ENCODE peak calls at places on chromosomes 16 and 17, in five cellular contexts. One of them, this sample, is unnamed.
A peak's percentile ranks its signal among the peaks of the same experiment; 100 is the strongest.

GRCh38 chr16:370980-371728 is 816 bp upstream of the MRPL28 start:
- DNase-seq in esophagus squamous epithelium: no peak
- DNase-seq in ovary: no peak
- DNase-seq in prostate gland: no peak
- DNase-seq in tibial nerve: no peak
- DNase-seq in this sample: no peak

GRCh38 chr16:84614914-84615813 is 2.7 kb downstream of the COTL1 start:
- DNase-seq in esophagus squamous epithelium: no peak
- DNase-seq in tibial nerve: no peak
- DNase-seq in ovary: no peak
- DNase-seq in prostate gland: no peak
- DNase-seq in this sample: no peak

GRCh38 chr17:29977836-29978235 is 36.4 kb downstream of the EFCAB5 start:
- DNase-seq in esophagus squamous epithelium: no peak
- DNase-seq in prostate gland: no peak
- DNase-seq in tibial nerve: no peak
- DNase-seq in ovary: no peak
- DNase-seq in this sample: no peak

GRCh38 chr17:17205368-17206148 is 575 bp downstream of the PLD6 start:
- DNase-seq in prostate gland: peak; percentile 62
- DNase-seq in esophagus squamous epithelium: no peak
- DNase-seq in ovary: peak; percentile 79
- DNase-seq in tibial nerve: peak; percentile 42
- DNase-seq in this sample: peak; percentile 60

GRCh38 chr17:36850794-36851193 is 86.5 kb upstream of the LHX1 start:
- DNase-seq in esophagus squamous epithelium: no peak
- DNase-seq in tibial nerve: no peak
- DNase-seq in prostate gland: no peak
- DNase-seq in ovary: no peak
- DNase-seq in this sample: no peak

GRCh38 chr16:13143551-13143950 is 242.2 kb downstream of the SHISA9 start:
- DNase-seq in tibial nerve: no peak
- DNase-seq in prostate gland: no peak
- DNase-seq in ovary: no peak
- DNase-seq in esophagus squamous epithelium: no peak
- DNase-seq in this sample: no peak

GRCh38 chr17:44781553-44782348 is 23.0 kb downstream of the ADAM11 start:
- DNase-seq in esophagus squamous epithelium: no peak
- DNase-seq in tibial nerve: no peak
- DNase-seq in ovary: peak; percentile 55
- DNase-seq in prostate gland: no peak
- DNase-seq in this sample: no peak

GRCh38 chr16:78311831-78312230 is 212.4 kb downstream of the WWOX start:
- DNase-seq in prostate gland: no peak
- DNase-seq in tibial nerve: no peak
- DNase-seq in ovary: no peak
- DNase-seq in esophagus squamous epithelium: no peak
- DNase-seq in this sample: no peak

GRCh38 chr16:68061396-68061795 is 23.8 kb upstream of the NFATC3 start:
- DNase-seq in esophagus squamous epithelium: no peak
- DNase-seq in ovary: peak; percentile 25
- DNase-seq in tibial nerve: no peak
- DNase-seq in prostate gland: no peak
- DNase-seq in this sample: peak; percentile 26

GRCh38 chr16:1300664-1301476 is 8.6 kb upstream of the UBE2I start:
- DNase-seq in prostate gland: peak; percentile 48
- DNase-seq in tibial nerve: no peak
- DNase-seq in ovary: peak; percentile 68
- DNase-seq in esophagus squamous epithelium: no peak
- DNase-seq in this sample: peak; percentile 90

GRCh38 chr17:44097110-44097810 is 26.2 kb downstream of the HDAC5 start:
- DNase-seq in prostate gland: no peak
- DNase-seq in ovary: no peak
- DNase-seq in esophagus squamous epithelium: no peak
- DNase-seq in tibial nerve: no peak
- DNase-seq in this sample: no peak

GRCh38 chr17:9928601-9929341 is 23.7 kb upstream of the RCVRN start:
- DNase-seq in tibial nerve: no peak
- DNase-seq in ovary: peak; percentile 48
- DNase-seq in esophagus squamous epithelium: no peak
- DNase-seq in prostate gland: no peak
- DNase-seq in this sample: no peak

GRCh38 chr17:11264183-11264871 is 23.3 kb downstream of the SHISA6 start:
- DNase-seq in tibial nerve: no peak
- DNase-seq in prostate gland: no peak
- DNase-seq in ovary: no peak
- DNase-seq in esophagus squamous epithelium: no peak
- DNase-seq in this sample: no peak

DNA sequence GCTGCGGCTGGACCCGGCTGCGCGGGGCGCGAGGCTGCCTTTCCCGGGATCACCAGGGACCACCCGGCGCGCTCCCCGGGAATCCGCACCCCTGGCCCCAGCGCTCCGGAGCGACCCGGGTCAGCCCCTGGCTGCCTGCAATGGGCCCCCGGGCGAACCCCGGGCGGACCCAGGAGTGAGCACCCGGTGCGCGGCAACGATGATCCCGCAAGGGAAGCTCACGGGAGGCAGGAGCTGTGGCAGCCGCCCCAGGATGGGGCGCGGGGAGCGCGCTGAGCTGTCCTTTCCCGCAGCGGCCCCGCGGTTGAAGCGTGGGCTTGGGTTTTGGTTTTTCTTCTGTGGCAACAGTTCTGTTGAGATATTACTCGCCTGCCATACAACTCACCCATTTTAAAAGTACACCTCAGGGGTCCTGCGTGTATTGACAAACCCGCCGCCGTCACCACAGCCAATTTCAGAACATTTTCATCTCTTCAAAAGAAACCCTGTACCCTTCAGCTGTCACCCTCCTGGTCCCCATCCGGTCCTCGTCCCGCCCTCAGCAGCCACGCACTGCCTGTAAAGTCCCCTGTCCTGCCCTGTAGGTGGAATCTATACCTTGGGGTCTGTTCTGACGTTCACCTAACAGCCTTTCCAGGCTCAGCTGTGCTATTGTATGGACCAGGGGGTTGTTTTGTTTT is 12.8 kb downstream of the CHMP6 start:
- DNase-seq in prostate gland: no peak
- DNase-seq in tibial nerve: no peak
- DNase-seq in esophagus squamous epithelium: no peak
- DNase-seq in ovary: no peak
- DNase-seq in this sample: no peak
- H3K36me3 ChIP-seq in prostate gland: no peaks in the 10 kb centered on the region
- H3K36me3 ChIP-seq in tibial nerve: no peaks in the 10 kb centered on the region
- H3K36me3 ChIP-seq in esophagus squamous epithelium: no peaks in the 10 kb centered on the region
- H3K36me3 ChIP-seq in ovary: no peaks in the 10 kb centered on the region
- H3K36me3 ChIP-seq in this sample: no peaks in the 10 kb centered on the region

DNA sequence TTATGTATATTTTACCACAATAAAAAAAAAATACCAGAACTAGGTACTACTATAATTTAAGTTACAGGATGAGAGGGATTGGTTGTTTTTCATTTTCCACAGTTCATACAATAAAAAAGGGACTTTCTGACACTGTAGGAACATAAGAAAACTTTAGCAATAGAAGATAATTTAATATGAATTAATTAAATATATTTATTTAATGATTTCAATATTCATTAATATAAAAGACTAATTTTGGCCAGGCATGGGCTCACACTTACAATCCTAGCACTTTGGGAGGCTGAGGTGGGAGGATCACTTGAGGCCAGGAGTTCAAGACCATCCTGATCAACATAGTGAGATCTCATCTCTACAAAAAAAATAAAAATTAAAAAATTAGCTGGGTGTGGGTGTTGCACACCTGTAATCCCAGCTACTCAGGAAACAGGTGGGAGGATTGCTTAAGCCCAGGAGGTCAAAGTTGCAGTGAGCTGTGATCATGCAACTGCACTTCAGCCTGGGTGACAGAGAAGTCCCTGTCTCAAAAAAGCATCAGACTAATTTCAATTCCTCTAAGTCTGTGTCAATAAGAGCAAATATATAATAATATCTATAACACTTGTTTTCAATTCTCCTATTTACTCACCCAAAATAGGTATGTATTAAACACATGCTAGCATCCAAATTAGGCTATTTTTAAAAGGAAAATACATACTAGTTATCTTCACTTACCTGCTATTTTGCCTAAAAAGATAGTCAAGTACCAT is 79.6 kb downstream of the BRIP1 start:
- DNase-seq in tibial nerve: no peak
- DNase-seq in ovary: no peak
- DNase-seq in prostate gland: no peak
- DNase-seq in esophagus squamous epithelium: no peak
- DNase-seq in this sample: no peak
- H3K27ac ChIP-seq in tibial nerve: no peak overlapping the region
- H3K27ac ChIP-seq in ovary: no peak overlapping the region
- H3K27ac ChIP-seq in prostate gland: no peak overlapping the region
- H3K27ac ChIP-seq in esophagus squamous epithelium: no peak overlapping the region
- H3K27ac ChIP-seq in this sample: no peak overlapping the region

GRCh38 chr17:6639014-6639650 is 1.4 kb downstream of the KIAA0753 start:
- DNase-seq in tibial nerve: no peak
- DNase-seq in esophagus squamous epithelium: no peak
- DNase-seq in ovary: no peak
- DNase-seq in prostate gland: no peak
- DNase-seq in this sample: no peak

GRCh38 chr17:6642592-6642991 is 1.7 kb downstream of the TXNDC17 start:
- DNase-seq in ovary: no peak
- DNase-seq in esophagus squamous epithelium: no peak
- DNase-seq in tibial nerve: no peak
- DNase-seq in prostate gland: no peak
- DNase-seq in this sample: no peak

GRCh38 chr17:6639651-6640535 is 618 bp downstream of the KIAA0753 start:
- DNase-seq in ovary: peak; percentile 62
- DNase-seq in prostate gland: no peak
- DNase-seq in esophagus squamous epithelium: no peak
- DNase-seq in tibial nerve: no peak
- DNase-seq in this sample: peak; percentile 69

GRCh38 chr17:6641374-6641818 is 536 bp downstream of the TXNDC17 start:
- DNase-seq in prostate gland: no peak
- DNase-seq in ovary: no peak
- DNase-seq in tibial nerve: no peak
- DNase-seq in esophagus squamous epithelium: no peak
- DNase-seq in this sample: no peak

GRCh38 chr17:6640536-6641373 is at the start of the genes KIAA0753 and TXNDC17:
- DNase-seq in prostate gland: peak; percentile 82
- DNase-seq in esophagus squamous epithelium: peak; percentile 51
- DNase-seq in tibial nerve: peak; percentile 79
- DNase-seq in ovary: peak; percentile 94
- DNase-seq in this sample: peak; percentile 93
- TF ChIP-seq POLR2A in prostate gland: peak; percentile 86
- TF ChIP-seq POLR2A in esophagus squamous epithelium: no peak
- TF ChIP-seq POLR2A in tibial nerve: peak; percentile 3
- TF ChIP-seq POLR2A in ovary: peak; percentile 37
- TF ChIP-seq POLR2A in this sample: peak; percentile 92

DNA sequence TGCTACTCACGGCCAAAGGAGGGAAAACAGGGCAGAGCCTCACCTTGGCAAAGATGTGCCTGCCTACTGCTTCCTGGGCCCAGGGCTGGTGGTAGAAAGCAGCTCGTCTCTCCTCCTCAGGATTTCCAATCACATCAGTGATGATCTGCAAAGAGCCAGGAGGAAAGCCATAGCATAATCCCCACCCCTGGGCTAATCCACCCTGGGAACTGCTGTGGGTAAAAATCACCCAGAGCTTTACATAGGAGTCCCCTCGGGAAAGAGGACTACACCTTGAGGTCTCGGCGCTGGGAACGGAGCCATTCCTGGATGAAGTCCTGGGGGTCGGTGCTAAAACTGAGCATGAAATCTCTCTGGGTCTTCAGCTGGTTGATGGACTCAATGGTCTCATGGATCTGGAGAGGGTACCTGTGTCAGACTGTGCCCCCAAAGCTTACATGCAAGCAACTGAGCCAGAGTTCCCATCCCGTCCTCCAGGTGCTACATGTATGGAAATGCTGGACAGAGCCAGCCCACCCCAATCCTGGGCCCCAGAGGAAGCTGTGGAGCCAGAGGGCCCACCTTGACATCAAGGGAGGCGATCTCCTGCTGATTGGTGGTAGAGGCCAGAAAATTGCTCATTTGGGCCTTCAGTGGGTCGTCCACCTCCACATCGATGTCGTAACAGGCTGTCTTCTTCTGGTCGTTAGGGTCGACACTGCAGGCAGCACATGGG is 5.7 kb upstream of the FTSJ3 start:
- DNase-seq in ovary: no peak
- DNase-seq in tibial nerve: no peak
- DNase-seq in prostate gland: no peak
- DNase-seq in esophagus squamous epithelium: no peak
- DNase-seq in this sample: no peak
- H3K36me3 ChIP-seq in ovary: no peaks in the 10 kb centered on the region
- H3K36me3 ChIP-seq in tibial nerve: peaks cover 3% of the 10 kb centered on the region
- H3K36me3 ChIP-seq in prostate gland: peaks cover 34% of the 10 kb centered on the region
- H3K36me3 ChIP-seq in esophagus squamous epithelium: peaks cover 76% of the 10 kb centered on the region
- H3K36me3 ChIP-seq in this sample: peaks cover 89% of the 10 kb centered on the region

GRCh38 chr17:76138234-76138895 is 2.7 kb downstream of the FOXJ1 start:
- DNase-seq in ovary: no peak
- DNase-seq in tibial nerve: no peak
- DNase-seq in esophagus squamous epithelium: no peak
- DNase-seq in prostate gland: no peak
- DNase-seq in this sample: no peak
- H3K27ac ChIP-seq in ovary: no peak overlapping the region
- H3K27ac ChIP-seq in tibial nerve: no peak overlapping the region
- H3K27ac ChIP-seq in esophagus squamous epithelium: no peak overlapping the region
- H3K27ac ChIP-seq in prostate gland: no peak overlapping the region
- H3K27ac ChIP-seq in this sample: no peak overlapping the region

DNA sequence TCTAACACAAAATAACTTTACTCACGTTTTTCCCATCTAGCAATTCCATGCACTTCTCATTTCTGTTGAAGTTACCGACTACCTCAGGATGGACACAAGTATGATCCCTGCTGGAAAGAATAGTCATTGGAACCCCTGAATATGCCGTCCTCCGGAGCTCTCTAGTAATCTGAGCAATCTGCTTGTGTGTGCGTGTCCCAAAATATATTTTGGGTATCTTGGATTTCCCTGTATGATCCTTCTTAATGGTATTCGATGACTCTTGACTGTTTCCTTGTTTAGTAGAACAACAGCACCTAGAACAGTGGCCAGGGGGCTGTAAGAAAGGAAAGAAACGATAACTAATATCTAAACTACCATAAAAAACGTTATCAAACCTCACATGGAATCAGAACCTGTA is 54.9 kb downstream of the BRIP1 start:
- DNase-seq in esophagus squamous epithelium: no peak
- DNase-seq in ovary: no peak
- DNase-seq in prostate gland: no peak
- DNase-seq in tibial nerve: no peak
- DNase-seq in this sample: no peak
- TF ChIP-seq POLR2A in esophagus squamous epithelium: no peak
- TF ChIP-seq POLR2A in ovary: no peak
- TF ChIP-seq POLR2A in prostate gland: no peak
- TF ChIP-seq POLR2A in tibial nerve: no peak
- TF ChIP-seq POLR2A in this sample: no peak

GRCh38 chr16:24939224-24939623 is 75.9 kb downstream of the ARHGAP17 start:
- DNase-seq in prostate gland: no peak
- DNase-seq in esophagus squamous epithelium: no peak
- DNase-seq in ovary: no peak
- DNase-seq in tibial nerve: no peak
- DNase-seq in this sample: no peak

GRCh38 chr16:24946155-24946554 is 69.0 kb downstream of the ARHGAP17 start:
- DNase-seq in tibial nerve: no peak
- DNase-seq in prostate gland: no peak
- DNase-seq in ovary: no peak
- DNase-seq in esophagus squamous epithelium: no peak
- DNase-seq in this sample: no peak

GRCh38 chr16:24939738-24940137 is 75.4 kb downstream of the ARHGAP17 start:
- DNase-seq in ovary: no peak
- DNase-seq in esophagus squamous epithelium: no peak
- DNase-seq in tibial nerve: no peak
- DNase-seq in prostate gland: no peak
- DNase-seq in this sample: no peak

GRCh38 chr16:24944206-24944605 is 71.0 kb downstream of the ARHGAP17 start:
- DNase-seq in esophagus squamous epithelium: no peak
- DNase-seq in prostate gland: no peak
- DNase-seq in tibial nerve: no peak
- DNase-seq in ovary: no peak
- DNase-seq in this sample: no peak

GRCh38 chr16:24943471-24943870 is 71.7 kb downstream of the ARHGAP17 start:
- DNase-seq in tibial nerve: no peak
- DNase-seq in ovary: no peak
- DNase-seq in esophagus squamous epithelium: no peak
- DNase-seq in prostate gland: no peak
- DNase-seq in this sample: no peak
- H3K36me3 ChIP-seq in tibial nerve: no peaks in the 10 kb centered on the region
- H3K36me3 ChIP-seq in ovary: no peaks in the 10 kb centered on the region
- H3K36me3 ChIP-seq in esophagus squamous epithelium: peaks cover 44% of the 10 kb centered on the region
- H3K36me3 ChIP-seq in prostate gland: no peaks in the 10 kb centered on the region
- H3K36me3 ChIP-seq in this sample: no peaks in the 10 kb centered on the region